ENCODE peak calls at places on chromosomes 1 and 21, in nine cellular contexts. One of them, this sample, is unnamed.

GRCh38 chr1:95655321-95656020 is 421.5 kb downstream of the RWDD3 start:
- DNase-seq in upper lobe of left lung: no peak
- DNase-seq in heart left ventricle: no peak
- DNase-seq in gastrocnemius medialis: no peak
- DNase-seq in stomach: no peak
- DNase-seq in vagina: no peak
- DNase-seq in adrenal gland: no peak
- DNase-seq in IMR-90: no peak
- DNase-seq in transverse colon: no peak
- DNase-seq in this sample: no peak

GRCh38 chr1:118116909-118117308 is 68.1 kb downstream of the SPAG17 start:
- DNase-seq in IMR-90: no peak
- DNase-seq in vagina: no peak
- DNase-seq in transverse colon: no peak
- DNase-seq in heart left ventricle: no peak
- DNase-seq in stomach: no peak
- DNase-seq in gastrocnemius medialis: no peak
- DNase-seq in adrenal gland: no peak
- DNase-seq in upper lobe of left lung: no peak
- DNase-seq in this sample: no peak

GRCh38 chr1:233327938-233328660 is 575 bp downstream of the MAP3K21 start:
- DNase-seq in heart left ventricle: peak; percentile 20
- DNase-seq in upper lobe of left lung: peak; percentile 32
- DNase-seq in vagina: no peak
- DNase-seq in IMR-90: no peak
- DNase-seq in transverse colon: peak; percentile 32
- DNase-seq in stomach: peak; percentile 51
- DNase-seq in gastrocnemius medialis: no peak
- DNase-seq in adrenal gland: peak; percentile 28
- DNase-seq in this sample: no peak

GRCh38 chr1:187264995-187265602 is 436.4 kb downstream of the PLA2G4A start:
- DNase-seq in vagina: no peak
- DNase-seq in adrenal gland: peak; percentile 20
- DNase-seq in heart left ventricle: no peak
- DNase-seq in transverse colon: no peak
- DNase-seq in IMR-90: peak; percentile 73
- DNase-seq in stomach: no peak
- DNase-seq in upper lobe of left lung: no peak
- DNase-seq in gastrocnemius medialis: no peak
- DNase-seq in this sample: no peak

GRCh38 chr1:115753830-115754229 is 14.7 kb downstream of the CASQ2 start:
- DNase-seq in vagina: no peak
- DNase-seq in gastrocnemius medialis: peak; percentile 94
- DNase-seq in heart left ventricle: peak; percentile 71
- DNase-seq in stomach: no peak
- DNase-seq in IMR-90: no peak
- DNase-seq in upper lobe of left lung: no peak
- DNase-seq in transverse colon: no peak
- DNase-seq in adrenal gland: no peak
- DNase-seq in this sample: peak; percentile 4

GRCh38 chr21:32329331-32329730 is 30.7 kb downstream of the MRAP start:
- DNase-seq in stomach: no peak
- DNase-seq in upper lobe of left lung: no peak
- DNase-seq in adrenal gland: peak; percentile 83
- DNase-seq in vagina: no peak
- DNase-seq in transverse colon: no peak
- DNase-seq in heart left ventricle: no peak
- DNase-seq in gastrocnemius medialis: no peak
- DNase-seq in IMR-90: peak; percentile 53
- DNase-seq in this sample: no peak

GRCh38 chr1:40784771-40785151 is 1.2 kb downstream of the KCNQ4 start:
- DNase-seq in transverse colon: no peak
- DNase-seq in heart left ventricle: no peak
- DNase-seq in gastrocnemius medialis: peak; percentile 46
- DNase-seq in vagina: no peak
- DNase-seq in adrenal gland: no peak
- DNase-seq in upper lobe of left lung: no peak
- DNase-seq in IMR-90: no peak
- DNase-seq in stomach: peak; percentile 56
- DNase-seq in this sample: no peak

GRCh38 chr1:10251325-10252103 is 41.1 kb downstream of the KIF1B start:
- DNase-seq in IMR-90: peak; percentile 65
- DNase-seq in adrenal gland: no peak
- DNase-seq in vagina: no peak
- DNase-seq in stomach: no peak
- DNase-seq in upper lobe of left lung: no peak
- DNase-seq in heart left ventricle: no peak
- DNase-seq in transverse colon: no peak
- DNase-seq in gastrocnemius medialis: peak; percentile 60
- DNase-seq in this sample: no peak

GRCh38 chr1:51264470-51264869 is 28.4 kb downstream of the RNF11 start:
- DNase-seq in heart left ventricle: no peak
- DNase-seq in upper lobe of left lung: no peak
- DNase-seq in IMR-90: peak; percentile 96
- DNase-seq in stomach: no peak
- DNase-seq in adrenal gland: no peak
- DNase-seq in gastrocnemius medialis: no peak
- DNase-seq in vagina: no peak
- DNase-seq in transverse colon: no peak
- DNase-seq in this sample: no peak

GRCh38 chr1:34743775-34744174 is 11.1 kb upstream of the GJB5 start:
- DNase-seq in adrenal gland: no peak
- DNase-seq in upper lobe of left lung: no peak
- DNase-seq in gastrocnemius medialis: no peak
- DNase-seq in IMR-90: no peak
- DNase-seq in stomach: no peak
- DNase-seq in vagina: no peak
- DNase-seq in heart left ventricle: no peak
- DNase-seq in transverse colon: no peak
- DNase-seq in this sample: no peak
- H3K4me1 ChIP-seq in adrenal gland: no peaks in the 10 kb centered on the region
- H3K4me1 ChIP-seq in upper lobe of left lung: no peaks in the 10 kb centered on the region
- H3K4me1 ChIP-seq in gastrocnemius medialis: no peaks in the 10 kb centered on the region
- H3K4me1 ChIP-seq in IMR-90: no peaks in the 10 kb centered on the region
- H3K4me1 ChIP-seq in stomach: peaks cover 6% of the 10 kb centered on the region
- H3K4me1 ChIP-seq in vagina: no peaks in the 10 kb centered on the region
- H3K4me1 ChIP-seq in heart left ventricle: no peaks in the 10 kb centered on the region
- H3K4me1 ChIP-seq in transverse colon: no peaks in the 10 kb centered on the region
- H3K4me1 ChIP-seq in this sample: no peaks in the 10 kb centered on the region

DNA sequence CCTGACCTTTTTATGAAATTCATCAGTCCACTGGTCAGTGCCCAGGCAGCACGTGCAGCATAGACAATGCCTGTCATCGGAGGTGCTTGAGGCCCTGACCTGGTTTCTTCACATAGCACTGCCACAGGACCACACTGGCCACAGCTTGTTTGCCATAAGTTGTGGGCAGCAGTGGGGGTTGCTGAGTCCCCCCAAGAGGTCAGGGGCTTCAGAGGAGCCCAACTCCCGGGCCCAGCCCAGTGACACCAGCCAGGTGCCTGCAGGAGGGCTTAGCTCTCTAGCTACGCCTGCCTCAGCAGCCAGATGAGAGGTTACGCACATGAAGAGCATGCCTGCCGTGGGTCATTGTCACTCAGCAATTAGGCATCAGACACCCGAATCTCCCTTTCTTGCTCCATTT is 41.6 kb downstream of the UBASH3A start:
- DNase-seq in vagina: no peak
- DNase-seq in heart left ventricle: no peak
- DNase-seq in adrenal gland: no peak
- DNase-seq in stomach: no peak
- DNase-seq in upper lobe of left lung: no peak
- DNase-seq in IMR-90: no peak
- DNase-seq in gastrocnemius medialis: no peak
- DNase-seq in transverse colon: no peak
- DNase-seq in this sample: no peak
- H3K27ac ChIP-seq in vagina: no peak overlapping the region
- H3K27ac ChIP-seq in heart left ventricle: no peak overlapping the region
- H3K27ac ChIP-seq in adrenal gland: no peak overlapping the region
- H3K27ac ChIP-seq in stomach: no peak overlapping the region
- H3K27ac ChIP-seq in upper lobe of left lung: no peak overlapping the region
- H3K27ac ChIP-seq in IMR-90: no peak overlapping the region
- H3K27ac ChIP-seq in gastrocnemius medialis: no peak overlapping the region
- H3K27ac ChIP-seq in transverse colon: no peak overlapping the region
- H3K27ac ChIP-seq in this sample: no peak overlapping the region

GRCh38 chr1:150213170-150214098 is 22.5 kb downstream of the ANP32E start:
- DNase-seq in vagina: no peak
- DNase-seq in stomach: peak; percentile 94
- DNase-seq in adrenal gland: peak; percentile 98
- DNase-seq in IMR-90: peak; percentile 84
- DNase-seq in heart left ventricle: peak; percentile 96
- DNase-seq in upper lobe of left lung: peak; percentile 97
- DNase-seq in transverse colon: peak; percentile 95
- DNase-seq in gastrocnemius medialis: peak; percentile 97
- DNase-seq in this sample: peak; percentile 90
- TF ChIP-seq POLR2A in vagina: no peak
- TF ChIP-seq POLR2A in stomach: no peak
- TF ChIP-seq POLR2A in adrenal gland: peak; percentile 27
- TF ChIP-seq POLR2A in IMR-90: peak; percentile 26
- TF ChIP-seq POLR2A in heart left ventricle: no peak
- TF ChIP-seq POLR2A in upper lobe of left lung: peak; percentile 59
- TF ChIP-seq POLR2A in transverse colon: peak; percentile 41
- TF ChIP-seq POLR2A in gastrocnemius medialis: peak; percentile 49
- TF ChIP-seq POLR2A in this sample: peak; percentile 43

DNA sequence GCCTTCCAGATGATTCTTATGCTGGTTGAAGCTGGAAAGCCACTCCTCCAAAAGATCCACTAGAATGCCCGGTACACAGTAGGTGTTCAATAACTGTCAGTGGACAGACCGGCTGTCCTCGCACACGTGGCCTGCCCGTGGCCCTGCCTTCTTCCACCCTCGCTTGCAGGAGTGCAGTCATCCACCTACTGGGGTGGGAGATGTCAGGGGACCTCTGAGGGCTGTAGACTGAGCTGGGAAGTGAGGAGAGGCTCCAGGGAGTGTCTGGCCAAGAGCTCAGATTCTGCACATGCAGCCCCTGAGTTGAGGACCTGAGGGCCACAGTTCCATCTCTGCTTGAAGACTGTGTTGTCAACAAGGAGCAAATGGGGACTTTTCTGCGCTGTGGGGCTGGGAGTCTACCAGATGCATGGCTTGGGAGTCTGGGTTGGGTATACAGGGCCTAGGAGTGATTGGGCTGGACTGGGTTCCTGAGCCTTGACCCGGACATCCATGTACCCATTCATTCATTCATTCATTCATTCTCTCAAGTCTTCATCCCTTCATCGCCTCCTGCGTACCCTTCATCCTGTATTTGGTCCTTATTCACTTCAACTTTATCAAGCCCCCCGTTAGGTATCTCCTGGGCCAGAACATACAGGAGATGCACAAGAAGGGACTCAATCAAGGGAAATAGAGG is 4.2 kb upstream of the TNFRSF1B start:
- DNase-seq in adrenal gland: no peak
- DNase-seq in heart left ventricle: no peak
- DNase-seq in stomach: no peak
- DNase-seq in gastrocnemius medialis: no peak
- DNase-seq in upper lobe of left lung: no peak
- DNase-seq in transverse colon: no peak
- DNase-seq in vagina: no peak
- DNase-seq in IMR-90: no peak
- DNase-seq in this sample: no peak
- H3K4me1 ChIP-seq in adrenal gland: peaks cover 17% of the 10 kb centered on the region
- H3K4me1 ChIP-seq in heart left ventricle: peaks cover 28% of the 10 kb centered on the region
- H3K4me1 ChIP-seq in stomach: peaks cover 52% of the 10 kb centered on the region
- H3K4me1 ChIP-seq in gastrocnemius medialis: peaks cover 19% of the 10 kb centered on the region
- H3K4me1 ChIP-seq in upper lobe of left lung: peaks cover 58% of the 10 kb centered on the region
- H3K4me1 ChIP-seq in transverse colon: peaks cover 21% of the 10 kb centered on the region
- H3K4me1 ChIP-seq in vagina: peaks cover 32% of the 10 kb centered on the region
- H3K4me1 ChIP-seq in IMR-90: peaks cover 20% of the 10 kb centered on the region
- H3K4me1 ChIP-seq in this sample: peaks cover 48% of the 10 kb centered on the region

GRCh38 chr1:191851799-191852595 is 306.3 kb upstream of the RGS18 start:
- DNase-seq in heart left ventricle: no peak
- DNase-seq in adrenal gland: no peak
- DNase-seq in gastrocnemius medialis: no peak
- DNase-seq in stomach: no peak
- DNase-seq in vagina: no peak
- DNase-seq in transverse colon: no peak
- DNase-seq in IMR-90: peak; percentile 78
- DNase-seq in upper lobe of left lung: no peak
- DNase-seq in this sample: no peak
- H3K27ac ChIP-seq in heart left ventricle: no peak overlapping the region
- H3K27ac ChIP-seq in adrenal gland: no peak overlapping the region
- H3K27ac ChIP-seq in gastrocnemius medialis: no peak overlapping the region
- H3K27ac ChIP-seq in stomach: no peak overlapping the region
- H3K27ac ChIP-seq in vagina: no peak overlapping the region
- H3K27ac ChIP-seq in transverse colon: no peak overlapping the region
- H3K27ac ChIP-seq in IMR-90: no peak overlapping the region
- H3K27ac ChIP-seq in upper lobe of left lung: no peak overlapping the region
- H3K27ac ChIP-seq in this sample: no peak overlapping the region

GRCh38 chr21:38965910-38966504 is 160.3 kb downstream of the ETS2 start:
- DNase-seq in stomach: peak; percentile 81
- DNase-seq in vagina: no peak
- DNase-seq in gastrocnemius medialis: peak; percentile 62
- DNase-seq in transverse colon: peak; percentile 80
- DNase-seq in heart left ventricle: no peak
- DNase-seq in adrenal gland: peak; percentile 24
- DNase-seq in IMR-90: peak; percentile 59
- DNase-seq in upper lobe of left lung: peak; percentile 90
- DNase-seq in this sample: no peak
- TF ChIP-seq POLR2A in stomach: no peak
- TF ChIP-seq POLR2A in vagina: no peak
- TF ChIP-seq POLR2A in gastrocnemius medialis: no peak
- TF ChIP-seq POLR2A in transverse colon: peak; percentile 60
- TF ChIP-seq POLR2A in heart left ventricle: no peak
- TF ChIP-seq POLR2A in adrenal gland: no peak
- TF ChIP-seq POLR2A in IMR-90: no peak
- TF ChIP-seq POLR2A in upper lobe of left lung: peak; percentile 60
- TF ChIP-seq POLR2A in this sample: no peak

GRCh38 chr1:101483982-101484381 is 247.2 kb downstream of the S1PR1 start:
- DNase-seq in transverse colon: no peak
- DNase-seq in stomach: no peak
- DNase-seq in gastrocnemius medialis: no peak
- DNase-seq in heart left ventricle: no peak
- DNase-seq in upper lobe of left lung: no peak
- DNase-seq in adrenal gland: no peak
- DNase-seq in vagina: no peak
- DNase-seq in IMR-90: no peak
- DNase-seq in this sample: no peak
- H3K4me1 ChIP-seq in transverse colon: no peaks in the 10 kb centered on the region
- H3K4me1 ChIP-seq in stomach: peaks cover 11% of the 10 kb centered on the region
- H3K4me1 ChIP-seq in gastrocnemius medialis: no peaks in the 10 kb centered on the region
- H3K4me1 ChIP-seq in heart left ventricle: no peaks in the 10 kb centered on the region
- H3K4me1 ChIP-seq in upper lobe of left lung: peaks cover 30% of the 10 kb centered on the region
- H3K4me1 ChIP-seq in adrenal gland: no peaks in the 10 kb centered on the region
- H3K4me1 ChIP-seq in vagina: peaks cover 6% of the 10 kb centered on the region
- H3K4me1 ChIP-seq in IMR-90: no peaks in the 10 kb centered on the region
- H3K4me1 ChIP-seq in this sample: no peaks in the 10 kb centered on the region

This sample was measured in tibial nerve.